ENCODE peak calls at places on chromosomes 3 and 15, in seven cellular contexts. T is heart right ventricle; Y is EL; Q is T follicular helper cell; U is activated CD4-positive, alpha-beta memory T cell treated with anti-CD3 and anti-CD28 coated beads, Interleukin-2, amount 10 ng/mL, durations not matched to agents 7 days and 5 days; A is A172; X is HCEC 1CT. F is an unnamed sample.

GRCh38 chr3:139601191-139601961 is 61.8 kb upstream of the RBP1 start:
- DNase-seq in T (no peak), Y (no peak), Q (no peak), U (no peak), A (no peak), X (no peak), F (no peak)

GRCh38 chr15:40130118-40130517 is 21.4 kb upstream of the BMF start:
- DNase-seq in T (no peak), Y (no peak), Q (no peak), U (no peak), A (no peak), X (no peak), F (no peak)

GRCh38 chr3:75294124-75294523 is 370.0 kb upstream of the FRG2C start:
- DNase-seq in T (peak; percentile 36), Y (peak; percentile 31), Q (no peak), U (no peak), A (no peak), X (peak; percentile 3), F (no peak)

GRCh38 chr3:112786002-112786590 is 60.6 kb downstream of the CD200R1L start:
- DNase-seq in T (no peak), Y (no peak), Q (no peak), U (no peak), A (peak; percentile 23), X (no peak), F (no peak)

GRCh38 chr15:77724649-77725048 is 91.9 kb upstream of the LINGO1 start:
- DNase-seq in T (no peak), Y (no peak), Q (no peak), U (no peak), A (no peak), X (no peak), F (no peak)

GRCh38 chr15:91135201-91136130 is 35.4 kb downstream of the SV2B start:
- DNase-seq in T (no peak), Y (no peak), Q (no peak), U (no peak), A (no peak), X (no peak), F (no peak)

GRCh38 chr3:140816804-140817203 is 124.8 kb upstream of the SLC25A36 start:
- DNase-seq in T (no peak), Y (no peak), Q (no peak), U (no peak), A (no peak), X (no peak), F (no peak)

GRCh38 chr3:182618085-182618732 is 175.1 kb upstream of the ATP11B start:
- DNase-seq in T (no peak), Y (peak; percentile 2), Q (no peak), U (no peak), A (peak; percentile 47), X (peak; percentile 17), F (no peak)

GRCh38 chr3:158569717-158570244 is 1.2 kb upstream of the MLF1 start:
- DNase-seq in T (peak; percentile 30), Y (no peak), Q (no peak), U (no peak), A (no peak), X (no peak), F (no peak)

GRCh38 chr3:148606979-148607378 is 90.7 kb upstream of the AGTR1 start:
- DNase-seq in T (no peak), Y (no peak), Q (no peak), U (no peak), A (no peak), X (no peak), F (no peak)

GRCh38 chr15:67779160-67780111 is 45.9 kb upstream of the SKOR1 start:
- DNase-seq in T (no peak), Y (no peak), Q (no peak), U (no peak), A (no peak), X (no peak), F (peak; percentile 57)

GRCh38 chr3:127132876-127133275 is 60.1 kb upstream of the PRR23E start:
- DNase-seq in T (no peak), Y (no peak), Q (no peak), U (no peak), A (no peak), X (no peak), F (no peak)

GRCh38 chr3:188208751-188209433 is 54.9 kb downstream of the LPP start:
- DNase-seq in T (no peak), Y (peak; percentile 68), Q (no peak), U (no peak), A (no peak), X (peak; percentile 77), F (no peak)